ENCODE peak calls at places on chromosome 21, in seven cellular contexts. Y is breast epithelium, H is colonic mucosa, P is OCI-LY7, S is MM.1S, G is right lobe of liver, L is heart right ventricle. B is an unnamed sample.
A peak's percentile ranks its signal among the peaks of the same experiment; 100 is the strongest.

GRCh38 chr21:32739946-32740345 is 12.1 kb upstream of the SYNJ1 start:
- DNase-seq in Y (no peak), H (no peak), P (no peak), S (no peak), G (no peak), L (no peak), B (no peak)

GRCh38 chr21:41280115-41280919 is 36.3 kb upstream of the FAM3B start:
- DNase-seq in Y (no peak), H (no peak), P (no peak), S (no peak), G (no peak), L (no peak), B (no peak)

GRCh38 chr21:27425574-27425973 is 458.7 kb upstream of the ADAMTS5 start:
- DNase-seq in Y (no peak), H (no peak), P (no peak), S (no peak), G (no peak), L (no peak), B (no peak)

GRCh38 chr21:36816556-36817130 is 117.7 kb downstream of the SIM2 start:
- DNase-seq in Y (no peak), H (no peak), P (no peak), S (no peak), G (no peak), L (no peak), B (no peak)

GRCh38 chr21:46021978-46022544 is 40.5 kb downstream of the COL6A1 start:
- DNase-seq in Y (no peak), H (no peak), P (no peak), S (no peak), G (no peak), L (peak; percentile 63), B (no peak)

GRCh38 chr21:45778686-45779085 is 135.2 kb downstream of the PCBP3 start:
- DNase-seq in Y (no peak), H (no peak), P (no peak), S (no peak), G (no peak), L (no peak), B (no peak)

GRCh38 chr21:43657355-43658093 is 1.8 kb downstream of the HSF2BP start:
- DNase-seq in Y (no peak), H (peak; percentile 27), P (no peak), S (no peak), G (no peak), L (peak; percentile 25), B (no peak)

GRCh38 chr21:44006017-44006624 is 6.0 kb upstream of the TRAPPC10 start:
- DNase-seq in Y (no peak), H (no peak), P (no peak), S (no peak), G (no peak), L (no peak), B (no peak)

GRCh38 chr21:45041351-45041805 is 33.0 kb upstream of the ADARB1 start:
- DNase-seq in Y (peak; percentile 68), H (peak; percentile 54), P (no peak), S (no peak), G (peak; percentile 49), L (peak; percentile 69), B (no peak)

GRCh38 chr21:29064850-29065481 is 8.5 kb downstream of the CCT8 start:
- DNase-seq in Y (no peak), H (no peak), P (peak; percentile 18), S (peak; percentile 70), G (no peak), L (no peak), B (peak; percentile 37)

GRCh38 chr21:34670962-34671348 is 2.2 kb downstream of the CLIC6 start:
- DNase-seq in Y (no peak), H (no peak), P (no peak), S (no peak), G (no peak), L (no peak), B (no peak)
- H3K4me3 ChIP-seq in Y (peak overlapping the region; percentile 73), H (peak overlapping the region; percentile 63), P (no peak overlapping the region), S (no peak overlapping the region), G (no peak overlapping the region), L (no peak overlapping the region), B (peak overlapping the region; percentile 86)

GRCh38 chr21:40176732-40177131 is 309.5 kb downstream of the PCP4 start:
- DNase-seq in Y (no peak), H (no peak), P (no peak), S (peak; percentile 85), G (no peak), L (no peak), B (no peak)

GRCh38 chr21:40178726-40179125 is 311.5 kb downstream of the PCP4 start:
- DNase-seq in Y (no peak), H (no peak), P (no peak), S (no peak), G (no peak), L (no peak), B (no peak)

GRCh38 chr21:40177979-40178378 is 310.7 kb downstream of the PCP4 start:
- DNase-seq in Y (no peak), H (no peak), P (no peak), S (no peak), G (no peak), L (no peak), B (no peak)

GRCh38 chr21:40169971-40170370 is 302.7 kb downstream of the PCP4 start:
- DNase-seq in Y (no peak), H (no peak), P (no peak), S (no peak), G (no peak), L (no peak), B (no peak)

GRCh38 chr21:40173833-40174232 is 306.6 kb downstream of the PCP4 start:
- DNase-seq in Y (no peak), H (no peak), P (no peak), S (no peak), G (no peak), L (no peak), B (no peak)
- TF ChIP-seq CTCF in Y (no peak), H (no peak), P (no peak), S (peak; percentile 25), G (no peak), L (no peak), B (no peak)

GRCh38 chr21:34076835-34077234 is 3.5 kb downstream of the MRPS6 start:
- DNase-seq in Y (no peak), H (no peak), P (no peak), S (no peak), G (no peak), L (no peak), B (no peak)
- H3K4me3 ChIP-seq in Y (no peak overlapping the region), H (no peak overlapping the region), P (no peak overlapping the region), S (no peak overlapping the region), G (no peak overlapping the region), L (no peak overlapping the region), B (no peak overlapping the region)

GRCh38 chr21:38054334-38054733 is 138.1 kb upstream of the KCNJ6 start:
- DNase-seq in Y (no peak), H (no peak), P (no peak), S (no peak), G (no peak), L (no peak), B (no peak)

GRCh38 chr21:38056481-38056880 is 140.2 kb upstream of the KCNJ6 start:
- DNase-seq in Y (no peak), H (no peak), P (no peak), S (no peak), G (no peak), L (no peak), B (no peak)

GRCh38 chr21:38060533-38060932 is 144.3 kb upstream of the KCNJ6 start:
- DNase-seq in Y (no peak), H (no peak), P (no peak), S (no peak), G (no peak), L (no peak), B (no peak)

DNA sequence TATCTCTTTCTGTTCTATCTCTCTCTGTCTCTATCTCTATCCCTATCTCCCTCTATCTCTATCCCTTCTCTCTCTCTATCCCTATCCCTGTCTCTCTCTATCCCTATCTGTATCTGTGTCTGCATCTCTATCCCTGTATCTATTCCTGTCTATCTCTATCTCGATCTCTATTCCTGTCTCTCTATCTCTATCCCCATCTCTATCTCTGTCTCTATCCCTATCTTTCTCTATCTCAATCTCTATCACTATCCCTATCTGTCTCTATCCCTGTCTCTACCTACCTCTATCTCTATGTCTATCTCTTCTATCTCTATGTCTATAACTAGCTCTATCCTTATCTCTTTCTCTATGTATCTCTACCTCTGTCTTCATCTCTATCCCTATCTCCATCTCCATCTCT is 141.4 kb upstream of the KCNJ6 start:
- DNase-seq in Y (no peak), H (no peak), P (no peak), S (no peak), G (no peak), L (no peak), B (no peak)
- TF ChIP-seq CTCF in Y (no peak), H (no peak), P (no peak), S (no peak), G (no peak), L (no peak), B (no peak)

GRCh38 chr21:34201441-34201838 is 128.1 kb downstream of the MRPS6 start:
- DNase-seq in Y (no peak), H (no peak), P (no peak), S (no peak), G (no peak), L (no peak), B (no peak)
- H3K4me3 ChIP-seq in Y (peak overlapping the region; percentile 67), H (peak overlapping the region; percentile 34), P (no peak overlapping the region), S (peak overlapping the region; percentile 12), G (peak overlapping the region; percentile 47), L (peak overlapping the region; percentile 39), B (peak overlapping the region; percentile 49)

GRCh38 chr21:25350056-25350455 is 257.2 kb downstream of the MRPL39 start:
- DNase-seq in Y (no peak), H (no peak), P (no peak), S (no peak), G (no peak), L (no peak), B (no peak)
- TF ChIP-seq CTCF in Y (no peak), H (no peak), P (peak; percentile 58), S (peak; percentile 42), G (no peak), L (no peak), B (peak; percentile 59)